ENCODE peak calls at places on chromosomes 2 and 18, in eight cellular contexts. Q is T-helper 2 cell, X is ACHN, K is sciatic nerve, I is lung, N is T-cell, W is NCI-H2171, Y is iPS DF 6.9. S is an unnamed sample.

GRCh38 chr18:77059294-77059916 is 73.2 kb downstream of the MBP start:
- DNase-seq in X (peak), Q (no peak), N (no peak), W (no peak), I (no peak), Y (no peak), K (peak), S (no peak)

GRCh38 chr2:16900405-16901025 is 234.9 kb upstream of the CYRIA start:
- DNase-seq in Y (peak), Q (no peak), K (no peak), W (no peak), I (no peak), N (no peak), X (peak), S (no peak)

GRCh38 chr18:46320928-46321855 is 217.0 kb downstream of the HAUS1 start:
- DNase-seq in N (no peak), W (no peak), I (no peak), X (peak), K (no peak), Y (no peak), Q (no peak), S (peak)

GRCh38 chr2:24080721-24081120 is 3.9 kb downstream of the TP53I3 start:
- DNase-seq in I (no peak), Y (no peak), W (no peak), X (no peak), N (no peak), Q (no peak), K (no peak), S (no peak)

GRCh38 chr2:127810156-127810636 is 775 bp downstream of the WDR33 start:
- DNase-seq in Q (no peak), X (peak), N (no peak), I (no peak), Y (no peak), W (no peak), K (no peak), S (no peak)

GRCh38 chr2:237714690-237715458 is 83.7 kb upstream of the RBM44 start:
- DNase-seq in N (no peak), X (no peak), W (no peak), I (peak), Y (no peak), Q (no peak), K (no peak), S (no peak)

GRCh38 chr2:167478196-167478595 is 589.9 kb downstream of the XIRP2 start:
- DNase-seq in Q (no peak), K (no peak), I (no peak), Y (no peak), X (peak), N (no peak), W (no peak), S (peak)

GRCh38 chr2:80222644-80223043 is 81.9 kb downstream of the LRRTM1 start:
- DNase-seq in K (no peak), Y (no peak), Q (no peak), I (no peak), N (no peak), W (no peak), X (no peak), S (no peak)

GRCh38 chr2:144671695-144672094 is 151.8 kb upstream of the ZEB2 start:
- DNase-seq in I (no peak), X (no peak), K (no peak), Y (no peak), W (no peak), N (no peak), Q (no peak), S (no peak)

GRCh38 chr2:188852752-188853151 is 121.4 kb upstream of the COL3A1 start:
- DNase-seq in Q (no peak), X (no peak), K (no peak), W (no peak), N (no peak), I (no peak), Y (no peak), S (no peak)

GRCh38 chr2:234632527-234633391 is 135.9 kb upstream of the ARL4C start:
- DNase-seq in I (no peak), X (no peak), Q (no peak), N (no peak), W (no peak), Y (no peak), K (no peak), S (peak)

GRCh38 chr2:217513256-217513655 is 489.5 kb downstream of the TNS1 start:
- DNase-seq in W (no peak), Q (no peak), N (no peak), Y (no peak), X (no peak), K (no peak), I (no peak), S (no peak)

GRCh38 chr2:37459095-37459981 is 114.9 kb downstream of the QPCT start:
- DNase-seq in W (no peak), N (no peak), Y (no peak), I (no peak), X (no peak), K (no peak), Q (no peak), S (no peak)

GRCh38 chr2:212170382-212170781 is 368.2 kb downstream of the ERBB4 start:
- DNase-seq in Q (no peak), X (no peak), Y (no peak), W (no peak), K (no peak), N (no peak), I (no peak), S (no peak)

GRCh38 chr18:21191596-21192307 is 50.3 kb upstream of the GREB1L start:
- DNase-seq in N (no peak), Y (peak), I (peak), X (peak), K (peak), Q (no peak), W (peak), S (no peak)

GRCh38 chr2:162127422-162127821 is 24.6 kb downstream of the GCG start:
- DNase-seq in Q (no peak), N (no peak), I (no peak), K (no peak), W (no peak), X (no peak), Y (no peak), S (no peak)

GRCh38 chr2:3465844-3466481 is 53.4 kb downstream of the ADI1 start:
- DNase-seq in Y (no peak), K (no peak), X (peak), N (no peak), I (no peak), W (no peak), Q (no peak), S (peak)

GRCh38 chr2:206876176-206876575 is 63.1 kb upstream of the CPO start:
- DNase-seq in Y (no peak), Q (no peak), X (no peak), K (no peak), W (no peak), N (no peak), I (no peak), S (no peak)

GRCh38 chr2:10591207-10591606 is 98.6 kb downstream of the NOL10 start:
- DNase-seq in Q (no peak), I (no peak), K (no peak), N (no peak), Y (no peak), X (no peak), W (no peak), S (no peak)

GRCh38 chr18:45690975-45691815 is 32.8 kb upstream of the SLC14A1 start:
- DNase-seq in K (peak), X (peak), Q (peak), Y (peak), W (peak), N (peak), I (peak), S (no peak)

GRCh38 chr18:13500891-13501887 is 225.2 kb downstream of the FAM210A start:
- DNase-seq in N (no peak), Q (no peak), I (peak), Y (no peak), W (peak), K (no peak), X (peak), S (peak)

GRCh38 chr2:29663266-29663665 is 258.1 kb downstream of the ALK start:
- DNase-seq in X (no peak), Y (no peak), W (no peak), Q (no peak), K (no peak), I (no peak), N (no peak), S (no peak)

GRCh38 chr2:88055049-88055435 is 541 bp downstream of the KRCC1 start:
- DNase-seq in N (no peak), Y (no peak), I (no peak), Q (no peak), X (peak), K (no peak), W (no peak), S (no peak)

GRCh38 chr18:14943967-14944636 is 196.1 kb downstream of the ANKRD30B start:
- DNase-seq in X (no peak), W (no peak), K (no peak), I (no peak), Y (no peak), N (no peak), Q (no peak), S (no peak)

GRCh38 chr2:100870652-100871531 is 51.0 kb downstream of the NPAS2 start:
- DNase-seq in N (no peak), Y (peak), W (no peak), K (no peak), I (no peak), Q (no peak), X (peak), S (no peak)

GRCh38 chr2:46294185-46294836 is 2.9 kb upstream of the EPAS1 start:
- DNase-seq in I (no peak), K (no peak), Q (no peak), W (no peak), X (peak), N (no peak), Y (no peak), S (no peak)

GRCh38 chr2:166360906-166361305 is 14.8 kb downstream of the SCN9A start:
- DNase-seq in N (no peak), X (no peak), I (no peak), W (no peak), K (no peak), Y (no peak), Q (no peak), S (no peak)

GRCh38 chr18:45014047-45014501 is 333.4 kb downstream of the SETBP1 start:
- DNase-seq in W (no peak), Y (no peak), X (peak), I (no peak), Q (no peak), N (no peak), K (no peak), S (peak)

GRCh38 chr18:8499810-8500663 is 109.2 kb upstream of the RAB12 start:
- DNase-seq in N (no peak), I (no peak), W (peak), K (no peak), Q (no peak), X (no peak), Y (no peak), S (no peak)

GRCh38 chr2:189096769-189097447 is 82.7 kb downstream of the COL5A2 start:
- DNase-seq in K (no peak), W (no peak), Q (no peak), Y (no peak), I (no peak), N (no peak), X (peak), S (peak)

GRCh38 chr2:239245872-239246701 is 154.7 kb downstream of the HDAC4 start:
- DNase-seq in Y (no peak), K (peak), X (peak), W (no peak), I (no peak), N (no peak), Q (no peak), S (no peak)

GRCh38 chr18:74353169-74353775 is 37.6 kb downstream of the C18orf63 start:
- DNase-seq in W (no peak), Y (no peak), Q (no peak), N (peak), I (peak), X (peak), K (peak), S (peak)

GRCh38 chr2:73284296-73285161 is at the start of gene FBXO41:
- DNase-seq in Q (peak), X (peak), N (peak), K (no peak), W (peak), I (no peak), Y (no peak), S (no peak)